ENCODE peak calls at places on chromosome 19, in eight cellular contexts. J is frontal cortex, C is neural progenitor cell, D is right lobe of liver, M is kidney epithelial cell, Q is HEK293T, S is Right ventricle myocardium superior, G is mesenchymal stem cell. R is an unnamed sample.

GRCh38 chr19:18500376-18500775 is 21.5 kb downstream of the ELL start:
- DNase-seq in J (no peak), C (no peak), D (no peak), M (no peak), Q (no peak), S (no peak), G (no peak), R (no peak)

GRCh38 chr19:42198676-42199439 is 18.6 kb downstream of the DEDD2 start:
- DNase-seq in J (no peak), C (no peak), D (no peak), M (no peak), Q (no peak), S (no peak), G (no peak), R (peak)

GRCh38 chr19:14089412-14089661 is 1.2 kb downstream of the SAMD1 start:
- DNase-seq in J (no peak), C (peak), D (no peak), M (no peak), Q (no peak), S (no peak), G (no peak), R (peak)

GRCh38 chr19:50790365-50790825 is at the start of gene ACP4:
- DNase-seq in J (no peak), C (no peak), D (no peak), M (no peak), Q (no peak), S (peak), G (no peak), R (no peak)

GRCh38 chr19:6071103-6071485 is 39.2 kb downstream of the RFX2 start:
- DNase-seq in J (no peak), C (no peak), D (no peak), M (no peak), Q (no peak), S (no peak), G (peak), R (no peak)

GRCh38 chr19:44847144-44848035 is 1.3 kb downstream of the NECTIN2 start:
- DNase-seq in J (peak), C (peak), D (peak), M (no peak), Q (no peak), S (peak), G (peak), R (peak)

GRCh38 chr19:40598121-40598917 is 2.9 kb upstream of the LTBP4 start:
- DNase-seq in J (peak), C (peak), D (peak), M (no peak), Q (peak), S (peak), G (peak), R (peak)

GRCh38 chr19:27777242-27777641 is 1435.7 kb downstream of the UQCRFS1 start:
- DNase-seq in J (no peak), C (no peak), D (no peak), M (no peak), Q (no peak), S (no peak), G (no peak), R (peak)